ENCODE peak calls at places on chromosomes 3 and 15, in four cellular contexts. Z is psoas muscle, C is Kasumi-1, T is T47D. E is an unnamed sample.

GRCh38 chr3:14514323-14514720 is 25.8 kb downstream of the GRIP2 start:
- DNase-seq in Z (peak; percentile 42), T (no peak), C (no peak), E (no peak)

GRCh38 chr15:92681141-92681622 is 25.6 kb upstream of the FAM174B start:
- DNase-seq in T (no peak), Z (no peak), C (no peak), E (peak; percentile 73)

GRCh38 chr15:48696627-48697312 is 51.3 kb upstream of the FBN1 start:
- DNase-seq in Z (no peak), T (no peak), C (peak; percentile 13), E (no peak)

GRCh38 chr15:68376447-68377060 is 55.4 kb downstream of the ITGA11 start:
- DNase-seq in Z (no peak), C (no peak), T (no peak), E (peak; percentile 11)

GRCh38 chr3:147119346-147119745 is 287.0 kb downstream of the ZIC4 start:
- DNase-seq in Z (no peak), C (no peak), T (no peak), E (no peak)

GRCh38 chr3:195093731-195094130 is 177.2 kb downstream of the XXYLT1 start:
- DNase-seq in C (no peak), Z (peak; percentile 23), T (no peak), E (no peak)

GRCh38 chr15:23687143-23687470 is at the start of gene NDN:
- DNase-seq in T (peak; percentile 27), Z (peak; percentile 70), C (no peak), E (peak; percentile 64)

GRCh38 chr15:79339588-79340314 is 28.8 kb downstream of the TMED3 start:
- DNase-seq in Z (no peak), T (peak; percentile 56), C (peak; percentile 23), E (no peak)

GRCh38 chr3:50170689-50171088 is 15.6 kb downstream of the SEMA3F start:
- DNase-seq in C (no peak), Z (peak; percentile 79), T (no peak), E (no peak)

GRCh38 chr15:75201609-75202250 is at the start of gene C15orf39:
- DNase-seq in Z (peak; percentile 85), T (peak; percentile 82), C (peak; percentile 54), E (peak; percentile 79)

GRCh38 chr15:44319385-44319784 is 30.9 kb downstream of the GOLM2 start:
- DNase-seq in Z (no peak), T (no peak), C (no peak), E (no peak)

GRCh38 chr3:119469378-119470189 is 821 bp downstream of the POGLUT1 start:
- DNase-seq in Z (no peak), C (peak; percentile 33), T (peak; percentile 57), E (peak; percentile 20)

GRCh38 chr3:147410126-147410517 is 957 bp downstream of the ZIC1 start:
- DNase-seq in T (no peak), Z (no peak), C (no peak), E (no peak)

GRCh38 chr3:42664443-42664814 is 10.9 kb downstream of the ZBTB47 start:
- DNase-seq in C (no peak), Z (no peak), T (no peak), E (no peak)

GRCh38 chr3:186818956-186819355 is 12.7 kb upstream of the RFC4 start:
- DNase-seq in C (no peak), Z (no peak), T (no peak), E (no peak)

E was measured in uterus.